ENCODE peak calls at places on chromosomes 11 and 22, in six cellular contexts. R is NCI-H510A; D is cardiac muscle cell; Q is fibroblast of lung; F is stimulated activated CD4-positive, alpha-beta T cell treated with anti-CD3 and anti-CD28 coated beads, TNF-alpha, amount 100 ng/mL, for 4 hours; U is glomerular endothelial cell. S is an unnamed sample.

GRCh38 chr22:47188337-47189055 is 426.0 kb downstream of the TBC1D22A start:
- DNase-seq in Q (no peak), F (no peak), R (no peak), D (no peak), U (no peak), S (no peak)

GRCh38 chr11:116335078-116335477 is 437.7 kb downstream of the BUD13 start:
- DNase-seq in Q (no peak), U (no peak), D (no peak), R (no peak), F (no peak), S (no peak)

GRCh38 chr11:128291835-128292234 is 295.5 kb downstream of the ETS1 start:
- DNase-seq in D (no peak), F (peak), R (no peak), U (no peak), Q (no peak), S (no peak)

GRCh38 chr11:120307476-120307875 is 17.6 kb upstream of the TLCD5 start:
- DNase-seq in Q (no peak), R (no peak), F (no peak), U (no peak), D (no peak), S (no peak)

GRCh38 chr22:19287076-19287724 is 4.3 kb downstream of the CLTCL1 start:
- DNase-seq in R (peak), F (no peak), D (peak), Q (peak), U (no peak), S (no peak)

GRCh38 chr11:11252403-11252802 is 100.6 kb downstream of the CSNK2A3 start:
- DNase-seq in Q (no peak), U (no peak), R (peak), D (no peak), F (no peak), S (no peak)

GRCh38 chr11:76861490-76861953 is 804 bp downstream of the ACER3 start:
- DNase-seq in D (no peak), F (no peak), U (no peak), R (no peak), Q (no peak), S (no peak)

GRCh38 chr11:121367434-121367833 is 74.9 kb downstream of the SC5D start:
- DNase-seq in F (no peak), D (peak), U (no peak), Q (peak), R (no peak), S (peak)

GRCh38 chr11:115741376-115741775 is 237.2 kb upstream of the CADM1 start:
- DNase-seq in F (no peak), D (no peak), U (no peak), Q (no peak), R (no peak), S (no peak)

GRCh38 chr11:69402251-69402892 is 79.1 kb upstream of the LINC01488 start:
- DNase-seq in Q (no peak), R (no peak), F (no peak), D (no peak), U (no peak), S (no peak)

S was measured in fibroblast of pulmonary artery.